ENCODE peak calls at places on chromosome 1, in four cellular contexts. T is HCT116, P is HepG2, H is K562. R is an unnamed sample.

GRCh38 chr1:73463848-73464247 is 734.1 kb downstream of the LRRIQ3 start:
- DNase-seq in H (no peak), T (no peak), P (no peak), R (no peak)

GRCh38 chr1:76950306-76950705 is 83.0 kb downstream of the ST6GALNAC5 start:
- DNase-seq in H (no peak), T (no peak), P (no peak), R (no peak)

GRCh38 chr1:152436593-152437338 is 22.7 kb upstream of the CRNN start:
- DNase-seq in P (no peak), H (no peak), T (no peak), R (no peak)

GRCh38 chr1:212482006-212482351 is 49.3 kb downstream of the NENF start:
- DNase-seq in H (no peak), P (no peak), T (no peak), R (no peak)

GRCh38 chr1:197392541-197392940 is 124.5 kb downstream of the CRB1 start:
- DNase-seq in H (no peak), T (no peak), P (no peak), R (no peak)

GRCh38 chr1:2093636-2094035 is 43.4 kb downstream of the PRKCZ start:
- DNase-seq in P (no peak), T (no peak), H (no peak), R (no peak)

GRCh38 chr1:92482665-92483441 is 3.9 kb downstream of the GFI1 start:
- DNase-seq in T (no peak), H (no peak), P (no peak), R (no peak)

GRCh38 chr1:57101171-57101570 is 135.4 kb upstream of the C8B start:
- DNase-seq in H (no peak), T (no peak), P (no peak), R (no peak)

GRCh38 chr1:230423261-230423660 is 2.9 kb downstream of the PGBD5 start:
- DNase-seq in T (no peak), H (no peak), P (no peak), R (no peak)

GRCh38 chr1:223135176-223135575 is 7.9 kb downstream of the TLR5 start:
- DNase-seq in P (no peak), T (no peak), H (no peak), R (no peak)

GRCh38 chr1:224138198-224138597 is 24.3 kb downstream of the FBXO28 start:
- DNase-seq in T (no peak), P (no peak), H (no peak), R (no peak)

GRCh38 chr1:71839876-71840275 is 442.5 kb downstream of the NEGR1 start:
- DNase-seq in H (no peak), P (no peak), T (no peak), R (no peak)

GRCh38 chr1:85799734-85800133 is 91.5 kb upstream of the ZNHIT6 start:
- DNase-seq in H (no peak), T (no peak), P (no peak), R (no peak)

GRCh38 chr1:185317886-185318310 is 855 bp upstream of the IVNS1ABP start:
- DNase-seq in T (peak), P (no peak), H (peak), R (peak)

GRCh38 chr1:193631306-193631705 is 444.9 kb upstream of the B3GALT2 start:
- DNase-seq in H (no peak), T (no peak), P (no peak), R (no peak)

GRCh38 chr1:193321242-193321842 is 134.9 kb upstream of the B3GALT2 start:
- DNase-seq in H (no peak), T (no peak), P (no peak), R (no peak)

GRCh38 chr1:209768354-209768774 is 12.5 kb downstream of the TRAF3IP3 start:
- DNase-seq in H (no peak), P (no peak), T (no peak), R (no peak)

GRCh38 chr1:116485976-116486375 is 84.8 kb downstream of the CD58 start:
- DNase-seq in H (no peak), T (no peak), P (no peak), R (no peak)

GRCh38 chr1:91791691-91792392 is 94.1 kb downstream of the TGFBR3 start:
- DNase-seq in H (no peak), P (no peak), T (no peak), R (no peak)

GRCh38 chr1:228863776-228864175 is 128.5 kb downstream of the RHOU start:
- DNase-seq in T (no peak), P (no peak), H (no peak), R (no peak)

GRCh38 chr1:2341706-2342383 is 49.5 kb downstream of the MORN1 start:
- DNase-seq in P (no peak), T (no peak), H (no peak), R (no peak)

GRCh38 chr1:67570473-67571143 is 114.4 kb upstream of the GADD45A start:
- DNase-seq in P (no peak), T (no peak), H (peak), R (no peak)

GRCh38 chr1:92087542-92087941 is 7.4 kb downstream of the BTBD8 start:
- DNase-seq in T (no peak), H (no peak), P (no peak), R (no peak)

GRCh38 chr1:37274491-37274890 is 199.9 kb upstream of the ZC3H12A start:
- DNase-seq in P (no peak), T (no peak), H (no peak), R (no peak)

GRCh38 chr1:110645962-110646735 is 28.6 kb downstream of the KCNA3 start:
- DNase-seq in P (no peak), H (no peak), T (no peak), R (no peak)

GRCh38 chr1:3566004-3566885 is 45.1 kb downstream of the MEGF6 start:
- DNase-seq in T (no peak), H (no peak), P (no peak), R (no peak)

GRCh38 chr1:163361123-163361934 is 39.6 kb downstream of the NUF2 start:
- DNase-seq in P (peak), T (peak), H (peak), R (no peak)

GRCh38 chr1:35768350-35769187 is 1.2 kb downstream of the CLSPN start:
- DNase-seq in H (peak), T (no peak), P (no peak), R (peak)
- TF ChIP-seq TCF7L2 in H (no peak), T (no peak), P (no peak), R (no peak)

DNA sequence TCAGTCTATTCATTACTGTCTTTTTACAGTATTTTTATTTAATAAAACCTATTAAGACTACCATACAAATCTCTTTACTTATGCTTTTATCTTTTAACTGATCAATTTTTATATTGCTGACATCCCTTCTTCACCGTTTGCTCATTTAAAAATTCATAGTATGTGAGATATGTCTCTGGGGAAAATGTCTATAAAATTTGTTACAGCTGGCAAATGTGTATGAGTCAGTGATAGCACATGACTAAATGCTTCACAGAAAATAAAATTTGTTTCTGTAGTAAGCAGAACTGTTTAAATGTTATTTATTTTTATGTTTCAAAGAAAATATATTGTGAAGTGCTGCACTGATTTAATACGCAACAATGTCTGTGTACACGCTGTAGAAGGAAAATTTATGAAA is 74.3 kb downstream of the ITGB3BP start:
- DNase-seq in P (no peak), H (no peak), T (no peak), R (no peak)
- TF ChIP-seq SIN3A in P (no peak), H (no peak), T (no peak), R (no peak)

DNA sequence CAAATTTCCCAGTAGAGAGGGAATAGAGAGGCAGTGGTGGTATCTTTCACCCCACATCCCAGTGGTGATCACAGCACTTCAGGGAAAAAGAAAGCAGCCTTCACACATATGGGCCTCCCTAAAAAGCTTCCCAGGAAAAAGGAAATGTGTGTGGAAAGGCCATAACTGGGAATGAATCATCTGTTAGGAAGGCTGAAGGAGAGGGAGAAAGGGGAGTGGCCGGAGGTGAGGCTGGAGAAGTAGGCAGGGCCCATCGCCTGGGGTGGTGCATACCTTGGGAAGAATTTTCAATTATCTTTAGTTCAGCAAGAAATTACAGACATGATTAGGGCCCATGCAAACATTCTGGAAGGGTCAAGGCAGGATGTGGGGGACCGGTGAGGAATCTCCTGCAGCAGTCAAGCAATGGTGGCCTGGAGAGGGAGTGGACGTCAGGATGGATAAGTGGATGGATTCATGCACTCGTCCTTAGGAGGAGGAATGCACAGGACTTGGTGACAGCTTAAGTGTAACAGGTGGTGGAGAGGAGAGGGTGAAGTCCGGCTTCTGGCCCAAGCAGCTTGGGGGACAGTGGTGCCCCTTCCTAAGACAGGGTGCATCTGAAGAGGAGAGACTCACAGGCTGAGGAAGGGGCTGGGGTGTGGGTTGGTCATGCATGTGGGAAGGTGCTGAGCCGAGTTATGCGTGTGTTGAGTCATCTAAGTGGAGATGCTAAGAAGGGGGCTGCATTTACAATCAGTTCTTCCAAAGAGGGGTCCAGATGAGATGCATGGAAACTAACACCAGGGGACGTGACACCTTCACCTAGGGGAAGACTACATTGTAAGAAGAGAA is 17.9 kb downstream of the HIVEP3 start:
- DNase-seq in H (no peak), T (no peak), P (no peak), R (no peak)
- TF ChIP-seq TCF7L2 in H (no peak), T (no peak), P (no peak), R (no peak)

GRCh38 chr1:30664103-30664755 is 59.2 kb downstream of the MATN1 start:
- DNase-seq in T (no peak), H (no peak), P (no peak), R (no peak)
- TF ChIP-seq SIN3A in T (no peak), H (no peak), P (no peak), R (no peak)

DNA sequence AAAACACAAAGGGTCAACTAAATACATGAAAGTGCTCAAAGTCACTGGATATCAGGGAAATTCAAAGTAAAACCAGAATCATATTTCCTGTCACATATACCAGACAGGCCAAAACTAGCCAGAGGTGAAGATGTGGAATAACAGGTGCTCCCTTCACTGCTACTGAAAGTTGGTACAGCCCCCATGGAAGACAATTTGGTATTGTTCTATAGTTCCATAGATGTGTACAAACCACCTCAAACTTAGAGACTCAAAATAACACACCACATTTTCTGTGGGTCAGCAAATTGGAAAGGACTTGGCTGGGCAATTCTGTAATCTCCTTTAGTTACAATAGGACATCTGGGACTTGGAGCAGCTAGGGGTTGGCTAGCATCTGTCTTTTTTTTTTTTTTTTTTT is 24.5 kb upstream of the SOAT1 start:
- DNase-seq in T (no peak), H (no peak), P (no peak), R (no peak)
- TF ChIP-seq TCF7L2 in T (no peak), H (no peak), P (no peak), R (no peak)

DNA sequence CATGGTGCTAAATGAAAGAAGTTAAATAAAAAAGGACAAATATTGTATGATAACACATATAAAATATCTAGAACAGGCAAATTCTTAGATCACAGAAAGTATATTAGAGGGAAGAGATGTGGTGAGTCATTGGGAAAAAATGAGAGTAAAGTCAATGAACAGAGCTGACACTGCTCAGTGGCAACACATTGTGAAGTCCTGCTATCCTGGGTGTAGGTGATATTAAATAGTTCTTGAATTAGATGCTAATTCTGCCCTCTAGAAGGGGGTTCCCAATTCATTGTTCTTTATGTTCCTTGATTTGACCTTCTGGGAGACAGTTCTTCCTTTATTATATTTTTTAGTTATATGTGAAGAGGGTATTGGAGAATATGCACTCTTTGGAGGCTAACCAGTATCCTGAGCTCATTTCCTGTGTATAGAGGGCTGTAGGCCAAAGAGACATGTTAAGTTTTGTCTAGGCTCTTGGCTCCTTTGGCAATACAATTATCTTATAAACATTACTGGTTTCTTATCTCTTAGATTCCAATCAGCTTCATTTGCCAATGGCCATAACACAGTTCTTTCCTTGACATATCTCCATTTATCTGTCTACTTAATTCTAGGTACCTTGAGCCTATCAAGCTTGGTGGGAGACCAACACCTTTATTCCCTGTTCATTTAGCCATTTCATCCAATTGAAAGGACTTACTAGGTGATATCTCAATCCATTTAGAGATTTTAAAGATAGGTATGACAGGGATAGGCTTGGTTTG is 6.6 kb upstream of the SLC35A3 start:
- DNase-seq in P (no peak), H (no peak), T (no peak), R (no peak)
- TF ChIP-seq SIN3A in P (no peak), H (no peak), T (no peak), R (no peak)

DNA sequence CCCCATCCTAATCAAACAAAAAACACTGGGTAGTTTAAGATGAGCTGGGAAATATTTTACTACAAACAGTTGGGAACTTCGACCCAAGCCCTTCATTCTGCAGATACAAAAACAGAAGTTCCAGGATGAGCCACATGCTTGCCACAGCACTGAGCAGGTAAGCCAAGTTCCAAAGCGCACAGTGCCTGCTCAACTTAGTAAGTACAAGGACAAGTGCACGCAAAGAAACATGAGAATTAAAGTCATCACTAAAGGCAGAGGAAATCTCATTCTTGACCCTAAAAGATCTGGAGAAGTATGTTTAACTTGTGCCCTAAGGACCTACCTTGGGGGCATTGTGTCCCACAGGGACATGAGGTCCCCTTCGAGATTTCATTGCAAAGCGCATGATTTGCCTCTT is 1.2 kb upstream of the UBAP2L start:
- DNase-seq in T (no peak), P (peak), H (no peak), R (no peak)
- TF ChIP-seq TCF7L2 in T (no peak), P (no peak), H (no peak), R (no peak)

DNA sequence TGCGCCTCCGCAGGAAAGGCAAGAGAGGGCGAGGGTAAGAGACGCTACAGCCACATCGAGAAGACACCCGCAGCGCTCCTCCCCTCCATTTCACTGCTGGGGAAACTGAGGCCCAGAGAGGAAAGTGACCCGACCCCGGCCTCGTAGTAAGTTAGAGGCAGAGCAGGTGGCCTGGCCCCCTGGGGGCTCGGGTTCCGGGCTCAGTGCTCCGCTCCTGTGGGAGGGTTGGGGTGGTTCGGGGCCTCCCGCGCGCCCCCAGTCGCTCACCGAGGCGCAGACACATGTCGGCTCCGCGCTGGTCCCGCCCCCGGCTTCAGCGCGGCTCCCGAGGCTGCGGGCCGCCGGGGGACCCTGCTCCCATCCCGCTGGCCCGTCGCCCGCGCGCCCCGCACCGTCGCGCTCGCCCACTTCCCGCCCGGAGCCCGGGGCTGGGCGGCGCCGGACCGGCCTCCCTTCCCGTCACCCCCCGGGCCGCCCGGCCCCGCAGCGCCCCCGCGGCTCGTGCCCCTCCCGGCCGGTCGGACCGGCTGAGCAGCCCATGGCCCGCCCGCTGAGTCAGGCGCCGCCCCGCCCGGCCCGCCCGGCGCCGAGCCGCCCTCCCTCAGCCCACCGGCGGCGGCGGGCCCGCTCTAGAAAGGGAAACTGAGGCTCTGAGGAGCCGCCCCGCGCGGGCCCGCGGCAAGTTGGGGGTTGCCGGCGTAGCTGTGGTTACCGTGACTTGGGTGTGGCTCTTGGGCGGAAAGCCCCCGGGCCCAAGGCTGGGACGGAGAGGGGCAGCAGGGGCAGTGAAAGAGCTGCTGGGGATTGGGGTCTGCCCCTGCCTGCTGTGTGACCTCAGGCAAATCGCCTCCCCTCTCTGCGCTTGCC is at the start of gene TMEM54:
- DNase-seq in T (no peak), P (no peak), H (peak), R (no peak)
- TF ChIP-seq SIN3A in T (no peak), P (no peak), H (no peak), R (no peak)

DNA sequence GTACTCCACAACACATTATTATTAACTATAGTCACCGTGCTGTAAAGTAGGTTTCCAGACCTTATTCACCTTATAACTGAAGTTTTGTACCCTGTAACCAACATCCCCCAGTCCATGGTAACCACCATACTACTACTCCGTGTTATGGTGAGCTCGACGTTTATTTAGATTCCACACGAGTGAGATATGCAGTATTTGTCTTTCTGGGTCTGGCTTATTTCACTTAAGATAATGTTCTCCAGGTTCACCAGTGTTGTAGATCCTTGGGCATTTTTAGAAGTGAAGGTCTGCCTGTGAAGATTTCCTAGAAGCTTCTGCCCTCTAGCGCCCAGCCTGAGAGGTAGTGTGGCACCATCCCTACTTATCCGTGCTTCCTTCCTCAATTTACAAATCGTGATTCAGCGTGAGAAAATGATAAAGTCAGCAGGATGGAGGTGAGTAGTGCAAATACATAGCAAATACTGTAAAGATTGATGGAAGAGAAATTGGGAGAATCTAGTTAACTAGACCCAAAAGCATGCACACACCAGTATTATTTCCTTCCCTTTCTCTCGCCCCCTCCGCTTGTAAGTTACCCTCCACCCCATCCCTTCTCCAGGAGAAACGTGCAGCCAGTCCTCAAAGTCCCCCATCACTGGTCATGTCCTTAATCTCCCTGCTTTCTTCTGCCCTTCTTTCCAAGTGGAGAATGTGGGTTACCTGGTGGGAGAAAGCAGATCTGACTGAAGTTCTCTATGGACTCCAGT is 36.0 kb upstream of the DISC1 start:
- DNase-seq in T (peak), P (peak), H (peak), R (peak)
- TF ChIP-seq TCF7L2 in T (no peak), P (no peak), H (no peak), R (no peak)

R was measured in Panc1.